ENCODE peak calls at places on chromosomes 16 and 17, in six cellular contexts. H is ACHN, J is NCI-H1105, O is NCI-H1092 treated with DMSO at 0.1 percent for 48 hours, A is thoracic aorta, C is B cell. W is an unnamed sample.
A peak's percentile ranks its signal among the peaks of the same experiment; 100 is the strongest.

GRCh38 chr17:79478051-79478461 is 132.8 kb downstream of the RBFOX3 start:
- DNase-seq in H (no peak), J (no peak), O (no peak), A (no peak), C (no peak), W (no peak)

GRCh38 chr16:54231336-54231735 is 55.3 kb downstream of the IRX3 start:
- DNase-seq in H (no peak), J (no peak), O (no peak), A (no peak), C (no peak), W (no peak)

GRCh38 chr16:65469116-65469515 is 347.3 kb upstream of the CDH11 start:
- DNase-seq in H (no peak), J (no peak), O (no peak), A (no peak), C (no peak), W (peak; percentile 42)

GRCh38 chr16:22035094-22035675 is 27.3 kb downstream of the MOSMO start:
- DNase-seq in H (no peak), J (no peak), O (no peak), A (no peak), C (peak; percentile 6), W (no peak)

GRCh38 chr16:23499801-23500200 is 10.5 kb downstream of the GGA2 start:
- DNase-seq in H (no peak), J (no peak), O (no peak), A (no peak), C (no peak), W (no peak)

GRCh38 chr16:64589836-64590235 is 532.0 kb downstream of the CDH11 start:
- DNase-seq in H (no peak), J (no peak), O (no peak), A (no peak), C (no peak), W (no peak)

GRCh38 chr17:193841-194806 is 12.7 kb upstream of the DOC2B start:
- DNase-seq in H (no peak), J (no peak), O (no peak), A (no peak), C (no peak), W (no peak)

GRCh38 chr17:48048321-48049140 is at the start of gene NFE2L1:
- DNase-seq in H (peak; percentile 96), J (peak; percentile 35), O (peak; percentile 84), A (peak; percentile 74), C (no peak), W (peak; percentile 98)

GRCh38 chr17:58189436-58190146 is 2.9 kb upstream of the EPX start:
- DNase-seq in H (peak; percentile 89), J (no peak), O (no peak), A (no peak), C (no peak), W (no peak)

GRCh38 chr17:36687736-36688135 is 86.4 kb downstream of the MRM1 start:
- DNase-seq in H (no peak), J (no peak), O (no peak), A (no peak), C (no peak), W (no peak)

GRCh38 chr17:8916470-8916869 is 49.0 kb upstream of the PIK3R6 start:
- DNase-seq in H (no peak), J (no peak), O (no peak), A (no peak), C (no peak), W (no peak)

W was measured in esophagus muscularis mucosa.